ENCODE peak calls at places on chromosome 22, in nine cellular contexts. G, H, N, X, R, Z, D, J and U are unnamed samples.

GRCh38 chr22:49019737-49020136 is 807.9 kb downstream of the BRD1 start:
- DNase-seq in G (no peak), H (no peak), N (peak), X (no peak), R (no peak), Z (peak), D (no peak), J (no peak), U (peak)

GRCh38 chr22:47209077-47209514 is 446.6 kb downstream of the TBC1D22A start:
- DNase-seq in G (no peak), H (no peak), N (no peak), X (no peak), R (no peak), Z (no peak), D (no peak), J (no peak), U (no peak)

GRCh38 chr22:38513063-38513462 is 7.0 kb upstream of the DDX17 start:
- DNase-seq in G (peak), H (no peak), N (peak), X (no peak), R (no peak), Z (no peak), D (no peak), J (no peak), U (peak)

GRCh38 chr22:38569181-38569971 is 607 bp downstream of the DMC1 start:
- DNase-seq in G (peak), H (no peak), N (no peak), X (no peak), R (no peak), Z (peak), D (no peak), J (no peak), U (peak)

GRCh38 chr22:38267086-38267485 is 5.7 kb downstream of the TMEM184B start:
- DNase-seq in G (no peak), H (peak), N (no peak), X (no peak), R (peak), Z (peak), D (peak), J (no peak), U (peak)

GRCh38 chr22:23192133-23192532 is 11.8 kb downstream of the BCR start:
- DNase-seq in G (no peak), H (no peak), N (peak), X (no peak), R (no peak), Z (no peak), D (no peak), J (no peak), U (no peak)

GRCh38 chr22:45101828-45102227 is 61.9 kb upstream of the NUP50 start:
- DNase-seq in G (peak), H (peak), N (peak), X (peak), R (peak), Z (peak), D (peak), J (no peak), U (peak)

GRCh38 chr22:27198518-27199035 is 541.2 kb downstream of the MIAT start:
- DNase-seq in G (no peak), H (no peak), N (no peak), X (no peak), R (no peak), Z (no peak), D (no peak), J (no peak), U (no peak)

GRCh38 chr22:38707346-38707745 is 1.6 kb downstream of the GTPBP1 start:
- DNase-seq in G (no peak), H (peak), N (no peak), X (no peak), R (peak), Z (no peak), D (peak), J (no peak), U (peak)

GRCh38 chr22:35212020-35212419 is 45.3 kb upstream of the HMGXB4 start:
- DNase-seq in G (no peak), H (peak), N (peak), X (peak), R (peak), Z (no peak), D (peak), J (peak), U (no peak)

GRCh38 chr22:23098718-23099524 is 28.6 kb downstream of the GNAZ start:
- DNase-seq in G (peak), H (no peak), N (no peak), X (no peak), R (peak), Z (no peak), D (peak), J (no peak), U (no peak)

GRCh38 chr22:42427211-42427610 is 5.0 kb downstream of the NFAM1 start:
- DNase-seq in G (no peak), H (no peak), N (no peak), X (no peak), R (no peak), Z (no peak), D (no peak), J (no peak), U (no peak)

GRCh38 chr22:47434336-47435203 is 672.1 kb downstream of the TBC1D22A start:
- DNase-seq in G (no peak), H (no peak), N (no peak), X (no peak), R (no peak), Z (no peak), D (no peak), J (no peak), U (no peak)

GRCh38 chr22:47806894-47807293 is 1044.4 kb downstream of the TBC1D22A start:
- DNase-seq in G (no peak), H (no peak), N (peak), X (no peak), R (no peak), Z (no peak), D (no peak), J (no peak), U (no peak)

GRCh38 chr22:37549704-37550059 is 10.6 kb upstream of the CDC42EP1 start:
- DNase-seq in G (no peak), H (peak), N (peak), X (no peak), R (peak), Z (no peak), D (peak), J (no peak), U (no peak)

GRCh38 chr22:20422965-20423635 is 14.5 kb downstream of the SCARF2 start:
- DNase-seq in G (no peak), H (no peak), N (no peak), X (no peak), R (no peak), Z (peak), D (no peak), J (no peak), U (no peak)

GRCh38 chr22:48758021-48758561 is 1069.6 kb downstream of the BRD1 start:
- DNase-seq in G (peak), H (no peak), N (peak), X (no peak), R (no peak), Z (peak), D (no peak), J (no peak), U (no peak)

GRCh38 chr22:20436309-20437252 is 1.0 kb downstream of the SCARF2 start:
- DNase-seq in G (peak), H (peak), N (peak), X (no peak), R (peak), Z (no peak), D (peak), J (no peak), U (no peak)

GRCh38 chr22:27224485-27225364 is 567.3 kb downstream of the MIAT start:
- DNase-seq in G (no peak), H (peak), N (no peak), X (peak), R (peak), Z (peak), D (peak), J (peak), U (no peak)

GRCh38 chr22:26481694-26482093 is 1.9 kb downstream of the HPS4 start:
- DNase-seq in G (no peak), H (no peak), N (no peak), X (no peak), R (no peak), Z (no peak), D (no peak), J (no peak), U (no peak)

GRCh38 chr22:47612136-47612910 is 849.9 kb downstream of the TBC1D22A start:
- DNase-seq in G (no peak), H (no peak), N (no peak), X (no peak), R (no peak), Z (no peak), D (no peak), J (no peak), U (no peak)

GRCh38 chr22:44337658-44338004 is 24.9 kb upstream of the SHISAL1 start:
- DNase-seq in G (no peak), H (peak), N (peak), X (peak), R (peak), Z (no peak), D (peak), J (no peak), U (peak)

GRCh38 chr22:41524809-41525449 is 19.3 kb downstream of the POLR3H start:
- DNase-seq in G (no peak), H (peak), N (peak), X (peak), R (no peak), Z (no peak), D (no peak), J (no peak), U (peak)

GRCh38 chr22:24525416-24526037 is 29.4 kb downstream of the GUCD1 start:
- DNase-seq in G (peak), H (peak), N (peak), X (peak), R (peak), Z (peak), D (peak), J (peak), U (peak)

GRCh38 chr22:19137384-19138216 is 6.5 kb downstream of the TSSK2 start:
- DNase-seq in G (no peak), H (no peak), N (no peak), X (no peak), R (no peak), Z (no peak), D (no peak), J (no peak), U (no peak)

GRCh38 chr22:39519681-39520053 is 695 bp upstream of the ATF4 start:
- DNase-seq in G (peak), H (no peak), N (no peak), X (no peak), R (peak), Z (peak), D (no peak), J (no peak), U (no peak)

GRCh38 chr22:36334081-36334831 is 53.5 kb downstream of the MYH9 start:
- DNase-seq in G (peak), H (no peak), N (peak), X (no peak), R (peak), Z (no peak), D (no peak), J (no peak), U (peak)
- TF ChIP-seq CTCF in G (no peak), H (peak), N (peak), X (peak), R (no peak), Z (peak), D (peak), J (peak), U (peak)

GRCh38 chr22:29810156-29810555 is 27.9 kb downstream of the ASCC2 start:
- DNase-seq in G (no peak), H (no peak), N (no peak), X (no peak), R (no peak), Z (no peak), D (no peak), J (no peak), U (no peak)

GRCh38 chr22:29803190-29803589 is 34.9 kb downstream of the ASCC2 start:
- DNase-seq in G (no peak), H (no peak), N (no peak), X (no peak), R (no peak), Z (no peak), D (no peak), J (no peak), U (no peak)

GRCh38 chr22:29801796-29802195 is 34.6 kb downstream of the UQCR10 start:
- DNase-seq in G (no peak), H (no peak), N (no peak), X (no peak), R (no peak), Z (no peak), D (no peak), J (no peak), U (no peak)

GRCh38 chr22:29801153-29801552 is 34.0 kb downstream of the UQCR10 start:
- DNase-seq in G (no peak), H (no peak), N (peak), X (no peak), R (no peak), Z (no peak), D (no peak), J (no peak), U (no peak)

DNA sequence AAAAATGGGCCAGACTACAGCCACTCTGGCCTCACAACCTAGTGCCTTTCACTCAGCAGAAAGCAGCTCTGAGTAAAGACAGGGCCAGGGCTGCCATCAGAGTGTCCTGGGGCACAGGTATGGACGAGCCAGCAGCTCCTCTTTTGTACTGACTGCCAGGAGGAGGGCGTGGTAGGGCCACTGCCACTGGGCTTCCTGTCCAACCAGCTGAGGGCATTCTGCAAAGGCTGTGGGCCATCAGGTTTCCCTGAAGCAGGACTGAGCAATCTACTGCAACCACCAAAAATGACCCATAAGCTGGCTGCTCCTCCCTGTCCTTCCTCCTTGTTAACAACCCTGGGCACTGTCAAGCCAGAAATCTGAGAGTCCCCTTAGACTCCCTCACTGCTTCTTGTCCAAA is 33.1 kb downstream of the ASCC2 start:
- DNase-seq in G (no peak), H (no peak), N (no peak), X (no peak), R (no peak), Z (no peak), D (no peak), J (no peak), U (no peak)
- H3K4me3 ChIP-seq in G (no peak), H (no peak), N (no peak), X (no peak), R (no peak), Z (no peak), D (no peak), J (no peak), U (no peak)

GRCh38 chr22:50025993-50026392 is 13.4 kb upstream of the IL17REL start:
- DNase-seq in G (no peak), H (no peak), N (no peak), X (no peak), R (no peak), Z (no peak), D (no peak), J (no peak), U (no peak)

GRCh38 chr22:50031189-50032091 is 18.9 kb upstream of the IL17REL start:
- DNase-seq in G (no peak), H (no peak), N (no peak), X (no peak), R (no peak), Z (no peak), D (no peak), J (no peak), U (no peak)

GRCh38 chr22:50030315-50031188 is 18.0 kb upstream of the IL17REL start:
- DNase-seq in G (peak), H (peak), N (peak), X (peak), R (peak), Z (peak), D (peak), J (peak), U (peak)

GRCh38 chr22:50032109-50032871 is 19.7 kb upstream of the IL17REL start:
- DNase-seq in G (no peak), H (no peak), N (no peak), X (no peak), R (no peak), Z (no peak), D (no peak), J (no peak), U (no peak)

DNA sequence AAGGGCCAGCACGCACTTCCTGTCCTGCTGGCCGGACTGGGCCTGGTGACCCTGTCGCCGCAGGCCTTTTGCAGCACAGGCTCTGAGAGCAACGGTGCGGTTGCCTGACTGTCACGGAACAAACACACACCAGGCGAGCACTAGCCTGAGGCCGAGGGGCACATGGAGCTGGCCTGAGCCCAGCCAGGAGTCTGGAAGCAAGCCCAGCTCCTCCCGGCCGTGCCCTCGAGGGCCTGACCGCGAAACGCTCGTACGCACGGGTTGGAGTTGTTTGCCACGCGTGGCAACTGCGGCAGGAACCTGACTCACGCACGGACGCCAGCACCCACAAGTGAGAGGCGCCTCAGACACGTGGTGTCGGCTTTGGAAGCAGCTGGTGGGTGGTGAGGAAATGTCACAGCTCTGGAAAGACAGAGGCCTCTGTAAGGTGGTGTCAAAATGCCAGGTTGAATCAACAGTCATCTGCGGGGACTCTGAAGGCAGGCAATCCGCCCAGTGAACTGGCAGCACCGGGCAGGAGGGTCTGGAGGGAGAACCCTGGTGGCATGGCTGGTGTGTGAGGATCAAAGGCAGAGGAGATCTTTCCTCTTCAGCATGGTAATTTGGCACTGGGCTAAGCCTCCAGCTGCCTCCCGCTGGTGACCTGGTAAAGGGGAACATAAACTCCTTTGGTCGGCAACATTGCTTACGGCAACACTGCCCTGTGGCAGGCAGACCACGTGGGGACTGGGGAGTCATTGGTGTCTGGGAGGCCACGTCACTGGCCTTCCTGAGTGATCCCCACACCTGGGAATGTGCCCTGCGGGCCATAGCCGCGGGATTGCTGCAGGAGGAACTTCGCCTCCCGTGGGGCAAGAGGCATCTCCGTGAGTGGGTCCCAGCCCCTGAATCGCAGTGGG is 15.3 kb upstream of the IL17REL start:
- DNase-seq in G (no peak), H (no peak), N (no peak), X (no peak), R (peak), Z (no peak), D (no peak), J (no peak), U (peak)
- TF ChIP-seq CTCF in G (no peak), H (no peak), N (no peak), X (no peak), R (no peak), Z (no peak), D (no peak), J (no peak), U (no peak)

DNA sequence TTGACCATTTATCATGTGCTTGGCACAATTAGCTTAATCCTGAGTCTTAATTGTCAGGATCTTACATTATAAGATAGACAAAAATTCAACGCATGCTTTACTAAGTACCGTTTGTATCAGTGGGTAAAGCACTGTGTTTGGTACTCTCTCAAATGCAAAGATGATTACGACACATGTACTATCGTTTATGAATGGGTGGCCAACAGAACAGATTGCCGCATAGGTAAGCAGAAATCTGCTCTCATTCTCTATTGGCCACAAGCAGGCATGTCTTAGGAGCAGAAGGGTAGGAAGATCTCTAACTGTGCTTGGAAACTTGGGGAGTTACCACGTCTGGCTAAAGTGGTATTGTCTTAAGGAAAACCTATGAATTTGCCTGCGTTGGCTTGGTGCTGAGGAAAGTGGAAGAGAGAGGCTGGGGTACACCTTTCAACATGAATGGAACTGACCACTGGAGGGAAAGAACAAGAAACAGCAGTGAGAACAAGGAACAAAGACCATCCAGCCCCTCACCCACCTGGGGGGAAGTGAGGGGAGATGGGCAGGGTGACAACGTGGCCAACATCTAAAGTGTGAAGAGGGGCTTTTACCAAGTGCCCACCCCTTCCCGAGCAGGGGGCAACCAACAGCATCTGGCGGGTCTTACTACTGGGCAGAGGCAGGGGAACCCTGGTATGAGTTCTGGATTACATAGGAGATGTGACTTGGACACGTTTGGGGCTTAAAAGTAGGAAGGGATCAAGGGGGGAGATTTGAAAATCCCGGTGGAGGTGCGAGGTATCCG is 1.0 kb upstream of the TUBA8 start:
- DNase-seq in G (no peak), H (no peak), N (no peak), X (no peak), R (no peak), Z (no peak), D (no peak), J (no peak), U (peak)
- H3K4me3 ChIP-seq in G (no peak), H (no peak), N (no peak), X (peak), R (no peak), Z (no peak), D (no peak), J (no peak), U (peak)